ENCODE peak calls at places on chromosome 16, in six cellular contexts. D, U, W, Z, H and M are unnamed samples.

GRCh38 chr16:28981517-28981916 is 3.3 kb upstream of the LAT start:
- DNase-seq in D (no peak), U (no peak), W (no peak), Z (peak), H (peak), M (no peak)

GRCh38 chr16:85798283-85798776 is 1.0 kb downstream of the EMC8 start:
- DNase-seq in D (no peak), U (no peak), W (no peak), Z (no peak), H (no peak), M (no peak)

GRCh38 chr16:9489823-9490467 is 398.5 kb downstream of the HAPSTR1 start:
- DNase-seq in D (peak), U (no peak), W (no peak), Z (no peak), H (no peak), M (no peak)

GRCh38 chr16:67459066-67459857 is 21.7 kb downstream of the ATP6V0D1 start:
- DNase-seq in D (peak), U (peak), W (no peak), Z (no peak), H (no peak), M (no peak)

GRCh38 chr16:69481901-69482341 is 57.5 kb downstream of the CYB5B start:
- DNase-seq in D (peak), U (peak), W (peak), Z (no peak), H (peak), M (no peak)

GRCh38 chr16:19785512-19786130 is 67.5 kb downstream of the IQCK start:
- DNase-seq in D (no peak), U (no peak), W (no peak), Z (no peak), H (no peak), M (no peak)

GRCh38 chr16:12010388-12011251 is 34.1 kb downstream of the SNX29 start:
- DNase-seq in D (no peak), U (no peak), W (peak), Z (no peak), H (no peak), M (no peak)

GRCh38 chr16:592518-593306 is 2.8 kb downstream of the RAB40C start:
- DNase-seq in D (no peak), U (peak), W (peak), Z (no peak), H (no peak), M (peak)

GRCh38 chr16:88192601-88193000 is 190.2 kb upstream of the ZNF469 start:
- DNase-seq in D (no peak), U (no peak), W (no peak), Z (no peak), H (no peak), M (no peak)

GRCh38 chr16:77262971-77263370 is 63.8 kb downstream of the SYCE1L start:
- DNase-seq in D (no peak), U (no peak), W (no peak), Z (no peak), H (no peak), M (no peak)

GRCh38 chr16:85246973-85247372 is 134.7 kb upstream of the CIBAR2 start:
- DNase-seq in D (no peak), U (no peak), W (no peak), Z (no peak), H (no peak), M (no peak)

GRCh38 chr16:55155815-55156214 is 168.2 kb upstream of the IRX6 start:
- DNase-seq in D (no peak), U (no peak), W (no peak), Z (no peak), H (peak), M (no peak)

GRCh38 chr16:85720319-85720637 is 30.6 kb downstream of the C16orf74 start:
- DNase-seq in D (no peak), U (no peak), W (peak), Z (no peak), H (no peak), M (no peak)

GRCh38 chr16:10386517-10387377 is 886 bp downstream of the ATF7IP2 start:
- DNase-seq in D (no peak), U (no peak), W (no peak), Z (no peak), H (no peak), M (no peak)

GRCh38 chr16:50509521-50510341 is 38.5 kb upstream of the NKD1 start:
- DNase-seq in D (no peak), U (no peak), W (peak), Z (no peak), H (peak), M (no peak)

GRCh38 chr16:3443108-3444031 is at the start of the genes NAA60 and ZNF597:
- DNase-seq in D (peak), U (peak), W (peak), Z (peak), H (peak), M (peak)

GRCh38 chr16:15996432-15997109 is 47.2 kb downstream of the ABCC1 start:
- DNase-seq in D (peak), U (peak), W (peak), Z (no peak), H (no peak), M (no peak)

GRCh38 chr16:9709221-9709620 is 473.0 kb downstream of the GRIN2A start:
- DNase-seq in D (no peak), U (no peak), W (no peak), Z (no peak), H (no peak), M (no peak)

GRCh38 chr16:89110641-89111040 is 17.0 kb downstream of the ACSF3 start:
- DNase-seq in D (no peak), U (no peak), W (no peak), Z (no peak), H (no peak), M (peak)

GRCh38 chr16:10523025-10523424 is 57.4 kb downstream of the EMP2 start:
- DNase-seq in D (no peak), U (no peak), W (no peak), Z (no peak), H (no peak), M (no peak)

GRCh38 chr16:29304251-29304900 is 102.1 kb downstream of the NPIPB11 start:
- DNase-seq in D (no peak), U (no peak), W (no peak), Z (no peak), H (no peak), M (no peak)

GRCh38 chr16:13186813-13187212 is 285.4 kb downstream of the SHISA9 start:
- DNase-seq in D (no peak), U (no peak), W (no peak), Z (no peak), H (peak), M (no peak)

GRCh38 chr16:66462912-66463311 is 35.8 kb downstream of the BEAN1 start:
- DNase-seq in D (no peak), U (no peak), W (no peak), Z (no peak), H (no peak), M (no peak)

GRCh38 chr16:89052824-89053724 is 40.6 kb upstream of the ACSF3 start:
- DNase-seq in D (no peak), U (no peak), W (peak), Z (no peak), H (no peak), M (peak)

GRCh38 chr16:86966781-86967180 is 350.4 kb downstream of the C16orf95 start:
- DNase-seq in D (no peak), U (no peak), W (no peak), Z (no peak), H (no peak), M (no peak)

GRCh38 chr16:77295896-77296295 is 96.7 kb downstream of the SYCE1L start:
- DNase-seq in D (no peak), U (no peak), W (no peak), Z (no peak), H (no peak), M (no peak)

GRCh38 chr16:29007865-29008593 is 23.2 kb downstream of the LAT start:
- DNase-seq in D (no peak), U (no peak), W (peak), Z (peak), H (no peak), M (no peak)

GRCh38 chr16:67166883-67167168 is 2.3 kb downstream of the HSF4 start:
- DNase-seq in D (no peak), U (no peak), W (no peak), Z (no peak), H (no peak), M (no peak)

GRCh38 chr16:55480228-55480655 is 1.2 kb downstream of the MMP2 start:
- DNase-seq in D (peak), U (peak), W (peak), Z (no peak), H (peak), M (no peak)

GRCh38 chr16:9847146-9847545 is 335.1 kb downstream of the GRIN2A start:
- DNase-seq in D (no peak), U (no peak), W (no peak), Z (no peak), H (no peak), M (no peak)

GRCh38 chr16:47309581-47310312 is 151.1 kb downstream of the ITFG1 start:
- DNase-seq in D (no peak), U (no peak), W (no peak), Z (no peak), H (no peak), M (no peak)

GRCh38 chr16:47920709-47921108 is 235.1 kb downstream of the ABCC12 start:
- DNase-seq in D (no peak), U (no peak), W (no peak), Z (no peak), H (no peak), M (no peak)

GRCh38 chr16:76668207-76668725 is 391.1 kb downstream of the CNTNAP4 start:
- DNase-seq in D (no peak), U (no peak), W (no peak), Z (no peak), H (peak), M (no peak)

GRCh38 chr16:79042886-79043285 is 557.7 kb downstream of the MAF start:
- DNase-seq in D (no peak), U (no peak), W (no peak), Z (peak), H (no peak), M (no peak)

GRCh38 chr16:79045191-79045590 is 555.3 kb downstream of the MAF start:
- DNase-seq in D (no peak), U (no peak), W (no peak), Z (no peak), H (no peak), M (no peak)

GRCh38 chr16:79047337-79047736 is 553.2 kb downstream of the MAF start:
- DNase-seq in D (no peak), U (no peak), W (no peak), Z (no peak), H (no peak), M (no peak)

GRCh38 chr16:79037429-79038373 is 562.8 kb downstream of the MAF start:
- DNase-seq in D (no peak), U (no peak), W (no peak), Z (no peak), H (no peak), M (no peak)

GRCh38 chr16:79042141-79042540 is 558.4 kb downstream of the MAF start:
- DNase-seq in D (no peak), U (no peak), W (no peak), Z (no peak), H (no peak), M (no peak)
- TF ChIP-seq CTCF in D (no peak), U (no peak), W (no peak), Z (no peak), H (no peak), M (no peak)

DNA sequence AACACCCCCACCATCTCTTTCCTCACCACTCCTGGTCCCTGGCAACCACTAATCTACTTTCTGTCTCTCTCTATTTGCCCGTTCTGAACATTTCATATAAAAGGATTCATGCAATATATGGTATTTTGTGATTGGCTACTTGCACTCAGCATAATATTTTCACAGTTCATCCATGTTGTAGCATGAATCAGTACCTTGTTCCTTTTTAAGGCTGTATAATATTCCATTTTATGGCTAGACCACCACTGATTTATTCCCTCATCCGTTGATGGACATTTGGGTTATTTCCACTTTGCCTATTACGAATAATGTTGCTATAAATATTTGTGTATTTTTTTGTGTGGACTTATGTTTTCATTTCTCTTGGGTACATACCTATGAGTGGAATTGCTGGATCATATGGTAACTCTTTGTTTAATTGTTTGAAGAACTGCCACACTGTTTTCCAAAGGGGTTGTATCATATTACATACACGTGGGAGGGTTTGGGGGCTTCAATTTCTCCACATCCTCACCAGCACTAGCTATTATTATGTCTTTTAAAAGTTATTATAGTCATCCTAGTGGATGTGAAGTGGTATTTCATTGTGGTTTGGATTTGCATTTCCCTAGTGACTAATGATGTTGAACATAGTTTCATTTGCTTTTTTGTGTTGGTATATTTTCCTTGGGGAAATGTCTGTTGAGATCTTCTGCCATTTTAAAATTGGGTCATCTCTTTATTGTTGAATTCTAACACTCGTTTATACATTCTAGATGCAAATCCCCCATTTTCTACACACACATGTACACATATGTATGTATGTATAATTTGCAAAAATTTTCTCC is 26.3 kb downstream of the SEC14L5 start:
- DNase-seq in D (no peak), U (no peak), W (no peak), Z (no peak), H (no peak), M (no peak)
- TF ChIP-seq CTCF in D (no peak), U (no peak), W (no peak), Z (no peak), H (no peak), M (no peak)

GRCh38 chr16:57778658-57779057 is 23.6 kb downstream of the KIFC3 start:
- DNase-seq in D (no peak), U (no peak), W (no peak), Z (no peak), H (no peak), M (no peak)

GRCh38 chr16:57773019-57773418 is 29.3 kb downstream of the KIFC3 start:
- DNase-seq in D (no peak), U (no peak), W (no peak), Z (no peak), H (no peak), M (no peak)

GRCh38 chr16:57773680-57774295 is 28.5 kb downstream of the KIFC3 start:
- DNase-seq in D (no peak), U (no peak), W (no peak), Z (no peak), H (no peak), M (no peak)

GRCh38 chr16:57774886-57775285 is 27.4 kb downstream of the KIFC3 start:
- DNase-seq in D (no peak), U (no peak), W (no peak), Z (no peak), H (no peak), M (no peak)

GRCh38 chr16:57775661-57776469 is 26.4 kb downstream of the KIFC3 start:
- DNase-seq in D (no peak), U (no peak), W (no peak), Z (no peak), H (peak), M (no peak)
- TF ChIP-seq CTCF in D (peak), U (no peak), W (no peak), Z (no peak), H (peak), M (no peak)

GRCh38 chr16:2224183-2224486 is 744 bp downstream of the E4F1 start:
- DNase-seq in D (no peak), U (no peak), W (peak), Z (no peak), H (no peak), M (no peak)
- TF ChIP-seq CTCF in D (no peak), U (no peak), W (peak), Z (no peak), H (no peak), M (no peak)